ENCODE peak calls at places on chromosome X, in six cellular contexts. N, X, T, H, Y and W are unnamed samples.

GRCh38 chrX:22122510-22122909 is 90.4 kb downstream of the PHEX start:
- DNase-seq in H (no peak), N (no peak), Y (no peak), T (no peak), X (no peak), W (no peak)

GRCh38 chrX:40550069-40550468 is 30.7 kb upstream of the ATP6AP2 start:
- DNase-seq in T (no peak), H (no peak), N (no peak), Y (no peak), X (no peak), W (no peak)

GRCh38 chrX:39242187-39242586 is 440.9 kb downstream of the MID1IP1 start:
- DNase-seq in Y (no peak), H (no peak), X (no peak), N (no peak), T (no peak), W (peak)

GRCh38 chrX:133350751-133351150 is 64.5 kb downstream of the GPC4 start:
- DNase-seq in Y (no peak), H (no peak), N (no peak), X (no peak), T (no peak), W (no peak)

GRCh38 chrX:119871245-119871598 is 311 bp downstream of the RNF113A start:
- DNase-seq in X (no peak), Y (no peak), H (no peak), T (peak), N (no peak), W (no peak)

GRCh38 chrX:17374619-17375360 is at the start of gene NHS:
- DNase-seq in N (no peak), X (peak), Y (peak), T (no peak), H (no peak), W (peak)

GRCh38 chrX:53184836-53185235 is 40.2 kb downstream of the KDM5C start:
- DNase-seq in N (no peak), T (no peak), Y (no peak), H (no peak), X (peak), W (peak)

GRCh38 chrX:74383611-74384010 is 37.7 kb upstream of the SLC16A2 start:
- DNase-seq in Y (peak), X (peak), N (no peak), T (no peak), H (no peak), W (no peak)

GRCh38 chrX:69073241-69073640 is 92.0 kb downstream of the PJA1 start:
- DNase-seq in H (no peak), T (no peak), X (no peak), Y (no peak), N (no peak), W (no peak)

GRCh38 chrX:153061732-153062131 is 5.5 kb downstream of the PNMA3 start:
- DNase-seq in N (no peak), X (peak), H (no peak), Y (no peak), T (no peak), W (no peak)

GRCh38 chrX:152959626-152960025 is 34.3 kb downstream of the PNMA5 start:
- DNase-seq in H (no peak), Y (no peak), X (no peak), T (no peak), N (no peak), W (no peak)

GRCh38 chrX:70026851-70027200 is 22.9 kb downstream of the AWAT2 start:
- DNase-seq in N (no peak), T (no peak), X (no peak), Y (no peak), H (no peak), W (no peak)

GRCh38 chrX:116499780-116500179 is 37.0 kb upstream of the CT83 start:
- DNase-seq in T (no peak), X (no peak), N (no peak), H (no peak), Y (no peak), W (no peak)

GRCh38 chrX:16665089-16665488 is 15.1 kb downstream of the S100G start:
- DNase-seq in Y (no peak), N (no peak), T (no peak), H (no peak), X (peak), W (no peak)

GRCh38 chrX:1673337-1673736 is 58.5 kb downstream of the ASMT start:
- DNase-seq in T (no peak), X (no peak), N (peak), H (no peak), Y (peak), W (no peak)

GRCh38 chrX:101164766-101165590 is 54.6 kb upstream of the DRP2 start:
- DNase-seq in T (no peak), X (no peak), Y (no peak), H (no peak), N (no peak), W (no peak)

GRCh38 chrX:103919336-103919682 is 43.1 kb upstream of the TMSB15B start:
- DNase-seq in H (no peak), N (peak), X (no peak), Y (no peak), T (peak), W (peak)

GRCh38 chrX:47239199-47239598 is 6.4 kb downstream of the USP11 start:
- DNase-seq in X (no peak), N (no peak), Y (no peak), H (no peak), T (no peak), W (no peak)

GRCh38 chrX:67614414-67614813 is 70.6 kb downstream of the AR start:
- DNase-seq in T (no peak), N (no peak), X (no peak), H (no peak), Y (no peak), W (no peak)

GRCh38 chrX:118189628-118190027 is 73.0 kb upstream of the KLHL13 start:
- DNase-seq in Y (no peak), N (no peak), H (no peak), X (no peak), T (no peak), W (no peak)

GRCh38 chrX:13511557-13512330 is 57.7 kb upstream of the EGFL6 start:
- DNase-seq in Y (no peak), N (no peak), H (no peak), T (no peak), X (no peak), W (no peak)

GRCh38 chrX:155966876-155967275 is 30.6 kb upstream of the IL9R start:
- DNase-seq in X (no peak), H (peak), N (no peak), T (no peak), Y (peak), W (no peak)

GRCh38 chrX:30831082-30831481 is 58.0 kb downstream of the TAB3 start:
- DNase-seq in H (peak), Y (no peak), N (peak), T (no peak), X (no peak), W (no peak)

GRCh38 chrX:150361777-150362351 is 1.3 kb upstream of the MAMLD1 start:
- DNase-seq in H (no peak), Y (no peak), N (no peak), T (no peak), X (no peak), W (no peak)

GRCh38 chrX:45592067-45592466 is 391.4 kb upstream of the DIPK2B start:
- DNase-seq in Y (no peak), X (no peak), T (no peak), H (no peak), N (no peak), W (no peak)

GRCh38 chrX:151973851-151974335 is 583 bp downstream of the GABRE start:
- DNase-seq in N (no peak), T (no peak), Y (no peak), X (no peak), H (no peak), W (peak)

GRCh38 chrX:48665991-48666390 is 17.6 kb upstream of the WAS start:
- DNase-seq in Y (no peak), H (no peak), T (no peak), X (no peak), N (no peak), W (no peak)

GRCh38 chrX:14064632-14065432 is 35.1 kb upstream of the GEMIN8 start:
- DNase-seq in N (no peak), T (no peak), H (no peak), Y (no peak), X (no peak), W (no peak)

GRCh38 chrX:71181558-71181909 is 36.9 kb downstream of the NLGN3 start:
- DNase-seq in T (peak), X (no peak), H (peak), Y (no peak), N (peak), W (no peak)

GRCh38 chrX:24333371-24333770 is 19.5 kb upstream of the SUPT20HL2 start:
- DNase-seq in T (no peak), N (no peak), H (no peak), X (no peak), Y (no peak), W (no peak)

GRCh38 chrX:95836517-95836916 is 848.1 kb upstream of the DIAPH2 start:
- DNase-seq in T (no peak), N (no peak), Y (no peak), H (no peak), X (no peak), W (no peak)

GRCh38 chrX:31580227-31580626 is 508.4 kb upstream of the FTHL17 start:
- DNase-seq in X (no peak), T (no peak), H (no peak), Y (no peak), N (no peak), W (no peak)

GRCh38 chrX:312621-313331 is 5.8 kb downstream of the GTPBP6 start:
- DNase-seq in T (no peak), Y (no peak), X (no peak), H (no peak), N (no peak), W (no peak)

GRCh38 chrX:68079961-68080360 is 353.3 kb downstream of the OPHN1 start:
- DNase-seq in N (no peak), T (no peak), X (no peak), H (no peak), Y (no peak), W (no peak)

GRCh38 chrX:134236690-134237362 is at the start of gene CCDC160:
- DNase-seq in N (no peak), T (no peak), H (no peak), Y (peak), X (no peak), W (peak)

GRCh38 chrX:45347877-45348675 is 147.4 kb upstream of the DIPK2B start:
- DNase-seq in N (no peak), Y (no peak), T (no peak), X (peak), H (no peak), W (no peak)

GRCh38 chrX:105190252-105190853 is 30.1 kb downstream of the TEX13A start:
- DNase-seq in Y (peak), H (no peak), X (peak), N (no peak), T (no peak), W (no peak)

GRCh38 chrX:39982927-39983326 is 114.8 kb downstream of the BCOR start:
- DNase-seq in X (no peak), N (no peak), H (no peak), T (no peak), Y (no peak), W (no peak)

GRCh38 chrX:104315555-104315954 is 60.8 kb upstream of the ESX1 start:
- DNase-seq in N (no peak), H (no peak), T (no peak), Y (no peak), X (peak), W (peak)

GRCh38 chrX:111387470-111387869 is 24.5 kb downstream of the DCX start:
- DNase-seq in H (no peak), Y (no peak), N (no peak), T (no peak), X (no peak), W (no peak)